ENCODE peak calls at places on chromosome 1, in nine cellular contexts. Z is frontal cortex, Q is activated T-cell treated with anti-CD3 and anti-CD28 coated beads for 1 hour, O is fibroblast of the aortic adventitia, U is T-helper 22 cell, N is HCT116, G is Peyer's patch, H is WTC11, K is progenitor cell of endocrine pancreas. C is an unnamed sample.

GRCh38 chr1:89695847-89696246 is 62.9 kb downstream of the LRRC8C start:
- DNase-seq in G (no peak), Q (no peak), U (no peak), H (no peak), N (no peak), K (no peak), O (no peak), Z (no peak), C (no peak)

GRCh38 chr1:171740356-171740863 is 1.5 kb downstream of the VAMP4 start:
- DNase-seq in H (no peak), Z (no peak), Q (no peak), K (no peak), G (no peak), U (no peak), O (peak; percentile 26), N (no peak), C (no peak)

GRCh38 chr1:222852326-222852725 is 37.5 kb downstream of the DISP1 start:
- DNase-seq in H (no peak), U (no peak), Z (no peak), G (no peak), Q (no peak), N (no peak), K (no peak), O (peak; percentile 83), C (no peak)

GRCh38 chr1:149937779-149938178 is 1.1 kb upstream of the MTMR11 start:
- DNase-seq in O (no peak), G (no peak), N (no peak), Q (no peak), Z (no peak), H (no peak), U (no peak), K (no peak), C (peak; percentile 33)

GRCh38 chr1:14118691-14119485 is 418.9 kb downstream of the PRDM2 start:
- DNase-seq in G (no peak), Q (no peak), H (no peak), O (no peak), Z (no peak), K (no peak), N (no peak), U (no peak), C (no peak)

GRCh38 chr1:63774617-63775417 is 1.0 kb downstream of the ROR1 start:
- DNase-seq in U (no peak), O (peak; percentile 52), K (no peak), N (no peak), Z (peak; percentile 40), H (peak; percentile 72), G (peak; percentile 59), Q (no peak), C (no peak)

GRCh38 chr1:47474278-47475193 is 36.7 kb downstream of the FOXD2 start:
- DNase-seq in O (peak; percentile 43), H (no peak), U (no peak), K (no peak), G (no peak), Q (no peak), Z (no peak), N (no peak), C (no peak)

GRCh38 chr1:48196168-48196716 is 26.3 kb upstream of the SLC5A9 start:
- DNase-seq in H (no peak), Z (no peak), U (no peak), K (no peak), Q (no peak), O (no peak), N (no peak), G (no peak), C (no peak)

GRCh38 chr1:37177230-37177864 is 143.0 kb upstream of the GRIK3 start:
- DNase-seq in U (no peak), G (no peak), O (no peak), H (peak; percentile 69), Q (no peak), K (no peak), Z (no peak), N (peak; percentile 64), C (peak; percentile 32)

GRCh38 chr1:38829368-38829767 is 30.2 kb downstream of the RRAGC start:
- DNase-seq in Z (no peak), H (no peak), O (no peak), Q (no peak), N (no peak), U (no peak), G (no peak), K (no peak), C (no peak)

C was measured in activated CD8-positive, alpha-beta T cell treated with anti-CD3 and anti-CD28 coated beads, Interleukin-2, amount 10 ng/mL, durations not matched to agents 7 days and 5 days.